ENCODE peak calls at places on chromosome X, in six cellular contexts. N is GM23248, A is fibroblast of lung, W is keratinocyte, O is A549, Q is GM23338. L is an unnamed sample.

GRCh38 chrX:108022491-108023089 is 22.3 kb upstream of the VSIG1 start:
- DNase-seq in N (no peak), Q (no peak), O (no peak), A (peak), W (no peak), L (no peak)

GRCh38 chrX:119010491-119010890 is 36.1 kb downstream of the LONRF3 start:
- DNase-seq in N (no peak), O (no peak), A (no peak), Q (no peak), W (no peak), L (no peak)

GRCh38 chrX:114924423-114924822 is 93.0 kb downstream of the IL13RA2 start:
- DNase-seq in A (no peak), Q (no peak), N (peak), O (no peak), W (no peak), L (no peak)

GRCh38 chrX:3226087-3226486 is 120.4 kb downstream of the MXRA5 start:
- DNase-seq in W (no peak), Q (no peak), O (no peak), N (no peak), A (no peak), L (no peak)

GRCh38 chrX:74448669-74449068 is 27.4 kb downstream of the SLC16A2 start:
- DNase-seq in A (no peak), W (no peak), Q (no peak), O (no peak), N (no peak), L (no peak)

GRCh38 chrX:24396236-24396929 is 35.9 kb downstream of the SUPT20HL1 start:
- DNase-seq in N (peak), Q (no peak), W (no peak), A (peak), O (no peak), L (no peak)

GRCh38 chrX:46812445-46812844 is 24.4 kb upstream of the RP2 start:
- DNase-seq in Q (no peak), A (no peak), W (no peak), N (no peak), O (peak), L (no peak)

GRCh38 chrX:55815546-55815945 is 98.0 kb downstream of the RRAGB start:
- DNase-seq in W (no peak), A (no peak), Q (no peak), N (no peak), O (no peak), L (no peak)

GRCh38 chrX:130197464-130197863 is 25.7 kb downstream of the RAB33A start:
- DNase-seq in A (peak), W (no peak), Q (no peak), N (peak), O (no peak), L (no peak)

GRCh38 chrX:120016068-120016441 is 61.4 kb downstream of the RHOXF2B start:
- DNase-seq in O (no peak), A (no peak), Q (no peak), N (no peak), W (no peak), L (no peak)

GRCh38 chrX:123184858-123185251 is 777 bp downstream of the GRIA3 start:
- DNase-seq in W (no peak), Q (peak), N (peak), O (no peak), A (no peak), L (peak)

GRCh38 chrX:29617276-29617675 is 598.1 kb upstream of the MAGEB2 start:
- DNase-seq in A (peak), Q (no peak), N (peak), W (no peak), O (no peak), L (no peak)

GRCh38 chrX:69314436-69315348 is 149.4 kb upstream of the PJA1 start:
- DNase-seq in A (no peak), N (no peak), Q (no peak), W (no peak), O (no peak), L (peak)

GRCh38 chrX:152641256-152641875 is 3.7 kb downstream of the GABRQ start:
- DNase-seq in W (no peak), Q (peak), O (no peak), N (no peak), A (no peak), L (no peak)

GRCh38 chrX:131987252-131987651 is 35.9 kb upstream of the STK26 start:
- DNase-seq in N (no peak), W (no peak), A (no peak), O (no peak), Q (no peak), L (no peak)

GRCh38 chrX:7272301-7272700 is 124.3 kb upstream of the PUDP start:
- DNase-seq in O (no peak), W (no peak), Q (no peak), N (no peak), A (no peak), L (no peak)

GRCh38 chrX:37803057-37803456 is 23.2 kb downstream of the CYBB start:
- DNase-seq in N (no peak), A (no peak), O (no peak), W (no peak), Q (no peak), L (no peak)

GRCh38 chrX:118182050-118182449 is 65.4 kb upstream of the KLHL13 start:
- DNase-seq in O (no peak), Q (no peak), W (no peak), A (peak), N (peak), L (no peak)

GRCh38 chrX:11791090-11791489 is 33.1 kb downstream of the MSL3 start:
- DNase-seq in A (no peak), O (peak), W (no peak), Q (no peak), N (no peak), L (no peak)

GRCh38 chrX:23509256-23509655 is 158.0 kb upstream of the PRDX4 start:
- DNase-seq in W (no peak), O (no peak), A (no peak), N (no peak), Q (peak), L (no peak)

GRCh38 chrX:55159556-55159955 is 60.6 kb upstream of the PAGE5 start:
- DNase-seq in Q (no peak), W (no peak), N (no peak), A (no peak), O (no peak), L (no peak)

GRCh38 chrX:132483523-132483922 is 5.3 kb downstream of the MBNL3 start:
- DNase-seq in Q (no peak), N (no peak), W (no peak), O (no peak), A (no peak), L (no peak)

GRCh38 chrX:103626855-103627254 is 1.9 kb upstream of the TCEAL1 start:
- DNase-seq in N (peak), O (no peak), W (peak), Q (no peak), A (no peak), L (no peak)

GRCh38 chrX:24153175-24153795 is 3.8 kb downstream of the ZFX start:
- DNase-seq in Q (peak), W (no peak), A (no peak), N (peak), O (peak), L (peak)

GRCh38 chrX:117743469-117744251 is 372.9 kb downstream of the KLHL13 start:
- DNase-seq in W (no peak), N (peak), Q (peak), A (no peak), O (peak), L (peak)

GRCh38 chrX:68498044-68498507 is 775 bp upstream of the YIPF6 start:
- DNase-seq in W (no peak), A (no peak), Q (peak), O (peak), N (peak), L (no peak)

GRCh38 chrX:23287191-23287764 is 47.4 kb upstream of the PTCHD1 start:
- DNase-seq in N (no peak), Q (no peak), O (no peak), A (no peak), W (no peak), L (no peak)

GRCh38 chrX:150581093-150581775 is 12.8 kb downstream of the MTM1 start:
- DNase-seq in Q (no peak), O (peak), W (peak), N (peak), A (peak), L (no peak)

GRCh38 chrX:18888281-18888680 is 95.6 kb downstream of the PHKA2 start:
- DNase-seq in O (no peak), A (no peak), N (no peak), Q (no peak), W (no peak), L (no peak)

GRCh38 chrX:18887821-18888205 is 96.1 kb downstream of the PHKA2 start:
- DNase-seq in A (peak), W (no peak), N (no peak), Q (no peak), O (no peak), L (no peak)

GRCh38 chrX:18889982-18890381 is 93.9 kb downstream of the PHKA2 start:
- DNase-seq in O (no peak), A (no peak), W (no peak), Q (no peak), N (no peak), L (no peak)

GRCh38 chrX:18890724-18891560 is 93.0 kb downstream of the PHKA2 start:
- DNase-seq in Q (no peak), W (no peak), A (no peak), N (no peak), O (no peak), L (no peak)

GRCh38 chrX:18889346-18889745 is 94.6 kb downstream of the PHKA2 start:
- DNase-seq in A (no peak), O (no peak), W (no peak), N (no peak), Q (no peak), L (no peak)
- H3K4me2 ChIP-seq in A (no peak), O (no peak), W (no peak), N (no peak), Q (no peak), L (no peak)

DNA sequence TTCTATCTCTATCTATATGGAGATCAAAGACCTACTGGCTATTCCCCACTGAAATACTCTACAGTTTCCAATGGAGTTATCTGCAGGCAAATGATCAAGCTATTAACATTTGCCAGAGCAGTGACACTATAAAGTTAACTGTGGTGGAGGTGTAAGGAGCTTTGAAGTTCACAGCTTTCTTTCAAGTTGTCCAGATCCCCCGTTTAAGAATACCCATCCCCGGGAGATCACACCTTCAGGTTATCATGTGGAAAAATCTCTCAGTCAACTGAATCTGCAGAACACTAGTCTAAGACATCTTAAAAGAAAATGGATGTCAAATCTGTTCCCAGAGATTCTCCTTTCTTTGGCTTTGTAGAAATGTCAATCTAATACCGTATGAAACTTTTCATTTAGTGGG is 80.1 kb downstream of the GPC3 start:
- DNase-seq in A (no peak), O (no peak), Q (no peak), W (no peak), N (no peak), L (no peak)
- H3K4me2 ChIP-seq in A (no peak), O (no peak), Q (no peak), W (no peak), N (no peak), L (no peak)

GRCh38 chrX:101368800-101369199 is 17.2 kb downstream of the BTK start:
- DNase-seq in A (no peak), W (no peak), Q (no peak), N (no peak), O (no peak), L (no peak)
- H3K4me2 ChIP-seq in A (no peak), W (no peak), Q (no peak), N (no peak), O (no peak), L (no peak)

GRCh38 chrX:1661922-1662221 is 47.0 kb downstream of the ASMT start:
- DNase-seq in A (no peak), O (no peak), Q (no peak), W (no peak), N (no peak), L (no peak)
- H3K4me2 ChIP-seq in A (no peak), O (no peak), Q (no peak), W (no peak), N (no peak), L (no peak)

GRCh38 chrX:154320406-154320805 is 24.8 kb downstream of the TKTL1 start:
- DNase-seq in N (no peak), Q (no peak), W (no peak), A (no peak), O (no peak), L (no peak)

GRCh38 chrX:154323537-154323936 is 27.9 kb downstream of the TKTL1 start:
- DNase-seq in Q (no peak), A (no peak), W (no peak), N (no peak), O (no peak), L (no peak)

GRCh38 chrX:154322890-154323289 is 27.3 kb downstream of the TKTL1 start:
- DNase-seq in O (no peak), Q (no peak), W (no peak), N (no peak), A (no peak), L (no peak)

GRCh38 chrX:154321624-154322023 is 26.0 kb downstream of the TKTL1 start:
- DNase-seq in W (no peak), N (peak), O (peak), A (no peak), Q (no peak), L (no peak)

GRCh38 chrX:154321152-154321551 is 25.6 kb downstream of the TKTL1 start:
- DNase-seq in A (no peak), N (no peak), W (no peak), Q (no peak), O (no peak), L (no peak)
- H3K4me2 ChIP-seq in A (no peak), N (no peak), W (no peak), Q (no peak), O (no peak), L (no peak)

GRCh38 chrX:5236749-5237148 is 991.9 kb downstream of the NLGN4X start:
- DNase-seq in O (no peak), A (no peak), W (no peak), N (no peak), Q (no peak), L (no peak)

GRCh38 chrX:5236096-5236495 is 992.6 kb downstream of the NLGN4X start:
- DNase-seq in N (no peak), Q (peak), O (peak), A (no peak), W (no peak), L (peak)

GRCh38 chrX:5233830-5234229 is 994.8 kb downstream of the NLGN4X start:
- DNase-seq in W (no peak), N (no peak), Q (no peak), A (no peak), O (no peak), L (no peak)
- H3K4me2 ChIP-seq in W (no peak), N (no peak), Q (no peak), A (no peak), O (no peak), L (no peak)

DNA sequence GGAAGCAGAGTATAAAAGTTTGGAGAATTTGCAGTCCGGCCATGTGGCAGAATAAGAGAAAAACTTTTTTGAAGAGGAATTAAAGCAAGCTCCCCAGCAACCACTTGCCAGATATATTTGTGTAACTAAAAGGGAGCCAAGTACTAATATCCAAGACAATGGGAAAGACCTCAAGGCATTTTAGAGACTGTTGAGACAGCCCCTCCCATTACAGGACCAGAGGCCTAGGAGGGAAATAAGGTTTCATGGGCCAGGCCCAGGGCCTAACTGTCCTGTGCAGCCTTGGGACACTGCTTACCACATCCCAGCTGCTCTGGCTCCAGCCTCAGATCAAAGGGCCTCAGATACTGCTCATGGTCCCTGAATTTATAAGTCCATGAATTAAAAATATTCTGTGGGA is 659.4 kb downstream of the PCDH19 start:
- DNase-seq in Q (peak), O (no peak), A (no peak), W (no peak), N (no peak), L (no peak)
- H3K4me2 ChIP-seq in Q (peak), O (no peak), A (no peak), W (no peak), N (no peak), L (no peak)

L was measured in hepatocyte.